ENCODE peak calls at places on chromosomes 12 and 14, in eight cellular contexts. T, I, R, A, S, H, L and D are unnamed samples.

GRCh38 chr12:53214687-53215455 is 7.8 kb upstream of the ITGB7 start:
- DNase-seq in T (no peak), I (no peak), R (no peak), A (no peak), S (no peak), H (no peak), L (no peak), D (no peak)

GRCh38 chr12:105256921-105257320 is 20.9 kb upstream of the APPL2 start:
- DNase-seq in T (peak), I (no peak), R (peak), A (peak), S (no peak), H (no peak), L (no peak), D (peak)

GRCh38 chr12:68835333-68835908 is 27.4 kb downstream of the MDM2 start:
- DNase-seq in T (no peak), I (no peak), R (no peak), A (no peak), S (no peak), H (no peak), L (no peak), D (no peak)

GRCh38 chr14:67453575-67454300 is 34.8 kb downstream of the TMEM229B start:
- DNase-seq in T (no peak), I (no peak), R (no peak), A (no peak), S (no peak), H (no peak), L (no peak), D (no peak)

GRCh38 chr14:95326987-95327386 is 7.3 kb upstream of the CLMN start:
- DNase-seq in T (no peak), I (no peak), R (no peak), A (no peak), S (no peak), H (no peak), L (peak), D (no peak)

GRCh38 chr14:69852897-69853296 is 26.3 kb upstream of the SMOC1 start:
- DNase-seq in T (no peak), I (no peak), R (no peak), A (no peak), S (no peak), H (no peak), L (no peak), D (no peak)

GRCh38 chr12:95481072-95481471 is 7.1 kb downstream of the METAP2 start:
- DNase-seq in T (no peak), I (no peak), R (no peak), A (no peak), S (no peak), H (no peak), L (no peak), D (no peak)

GRCh38 chr12:104049278-104050257 is at the start of gene GLT8D2:
- DNase-seq in T (peak), I (no peak), R (peak), A (peak), S (no peak), H (no peak), L (peak), D (peak)

GRCh38 chr14:105919458-105920150 is 393.2 kb downstream of the TMEM121 start:
- DNase-seq in T (no peak), I (no peak), R (no peak), A (no peak), S (no peak), H (no peak), L (no peak), D (no peak)

GRCh38 chr14:81686512-81686911 is 152.9 kb upstream of the SEL1L start:
- DNase-seq in T (no peak), I (no peak), R (no peak), A (no peak), S (no peak), H (no peak), L (no peak), D (no peak)

GRCh38 chr14:73833530-73834257 is 17.9 kb upstream of the PTGR2 start:
- DNase-seq in T (no peak), I (no peak), R (no peak), A (peak), S (no peak), H (no peak), L (no peak), D (peak)

GRCh38 chr12:32159925-32160324 is 53.3 kb downstream of the BICD1 start:
- DNase-seq in T (no peak), I (no peak), R (no peak), A (no peak), S (no peak), H (no peak), L (peak), D (peak)

GRCh38 chr12:75289678-75290200 is 40.4 kb downstream of the CAPS2 start:
- DNase-seq in T (peak), I (no peak), R (peak), A (peak), S (no peak), H (no peak), L (no peak), D (no peak)

GRCh38 chr12:51246254-51246853 is 7.7 kb downstream of the DAZAP2 start:
- DNase-seq in T (no peak), I (peak), R (no peak), A (no peak), S (no peak), H (peak), L (no peak), D (peak)

GRCh38 chr12:124399622-124400021 is 104.7 kb downstream of the RFLNA start:
- DNase-seq in T (no peak), I (no peak), R (no peak), A (no peak), S (peak), H (no peak), L (no peak), D (no peak)

GRCh38 chr12:95956557-95957145 is 13.5 kb downstream of the AMDHD1 start:
- DNase-seq in T (no peak), I (no peak), R (no peak), A (no peak), S (no peak), H (no peak), L (no peak), D (no peak)

GRCh38 chr14:22886500-22887259 is 3.7 kb downstream of the REM2 start:
- DNase-seq in T (no peak), I (peak), R (peak), A (peak), S (peak), H (peak), L (peak), D (peak)

GRCh38 chr12:101685121-101685520 is 12.3 kb upstream of the CHPT1 start:
- DNase-seq in T (no peak), I (no peak), R (no peak), A (no peak), S (no peak), H (no peak), L (no peak), D (peak)

GRCh38 chr12:103816663-103817062 is 24.4 kb downstream of the NT5DC3 start:
- DNase-seq in T (no peak), I (no peak), R (no peak), A (no peak), S (no peak), H (no peak), L (no peak), D (no peak)

GRCh38 chr12:49541911-49542505 is 3.2 kb downstream of the KCNH3 start:
- DNase-seq in T (no peak), I (no peak), R (no peak), A (no peak), S (no peak), H (no peak), L (no peak), D (no peak)

GRCh38 chr12:121925361-121925725 is 7.0 kb downstream of the CFAP251 start:
- DNase-seq in T (peak), I (no peak), R (peak), A (peak), S (no peak), H (no peak), L (no peak), D (peak)

GRCh38 chr12:89836026-89836425 is 127.4 kb upstream of the ATP2B1 start:
- DNase-seq in T (no peak), I (no peak), R (no peak), A (no peak), S (no peak), H (no peak), L (no peak), D (no peak)

GRCh38 chr12:61513972-61514371 is 746.2 kb upstream of the USP15 start:
- DNase-seq in T (no peak), I (no peak), R (no peak), A (no peak), S (no peak), H (no peak), L (peak), D (no peak)